ENCODE peak calls at places on chromosomes 13 and 19, in six cellular contexts. Y is upper lobe of right lung, N is heart right ventricle, F is foreskin keratinocyte, K is HAP-1, Z is IMR-90. B is an unnamed sample.
A peak's percentile ranks its signal among the peaks of the same experiment; 100 is the strongest.

GRCh38 chr13:110629735-110630134 is 14.4 kb downstream of the NAXD start:
- DNase-seq in Y (no peak), N (no peak), F (no peak), K (no peak), Z (no peak), B (no peak)

GRCh38 chr13:114212096-114212495 is 22.6 kb upstream of the CDC16 start:
- DNase-seq in Y (no peak), N (no peak), F (no peak), K (no peak), Z (peak; percentile 81), B (no peak)

GRCh38 chr19:27754700-27755099 is 1458.3 kb downstream of the UQCRFS1 start:
- DNase-seq in Y (no peak), N (no peak), F (no peak), K (no peak), Z (no peak), B (no peak)

GRCh38 chr19:10295847-10296591 is 6.3 kb downstream of the ICAM5 start:
- DNase-seq in Y (no peak), N (no peak), F (no peak), K (no peak), Z (no peak), B (no peak)

GRCh38 chr19:4555657-4556561 is 3.6 kb downstream of the SEMA6B start:
- DNase-seq in Y (no peak), N (no peak), F (no peak), K (peak; percentile 57), Z (no peak), B (peak; percentile 44)

GRCh38 chr13:47672982-47673670 is 327.9 kb downstream of the SUCLA2 start:
- DNase-seq in Y (no peak), N (peak; percentile 3), F (no peak), K (no peak), Z (peak; percentile 93), B (peak; percentile 20)

GRCh38 chr13:112616586-112617381 is 28.8 kb upstream of the TUBGCP3 start:
- DNase-seq in Y (no peak), N (no peak), F (no peak), K (peak; percentile 53), Z (peak; percentile 52), B (peak; percentile 81)

GRCh38 chr13:83880275-83881027 is 1.8 kb downstream of the SLITRK1 start:
- DNase-seq in Y (no peak), N (no peak), F (no peak), K (no peak), Z (no peak), B (no peak)

GRCh38 chr13:91133941-91134772 is 213.3 kb upstream of the MIR17HG start:
- DNase-seq in Y (no peak), N (no peak), F (peak; percentile 25), K (peak; percentile 60), Z (peak; percentile 54), B (peak; percentile 85)

GRCh38 chr19:1775951-1776605 is 22.8 kb downstream of the ONECUT3 start:
- DNase-seq in Y (no peak), N (no peak), F (no peak), K (no peak), Z (no peak), B (no peak)

GRCh38 chr19:3671680-3672574 is 28.3 kb downstream of the PIP5K1C start:
- DNase-seq in Y (no peak), N (no peak), F (no peak), K (no peak), Z (peak; percentile 20), B (no peak)

GRCh38 chr13:78168981-78169380 is 250.3 kb upstream of the EDNRB start:
- DNase-seq in Y (no peak), N (no peak), F (no peak), K (no peak), Z (no peak), B (no peak)

GRCh38 chr13:27679896-27680295 is 58.2 kb downstream of the POLR1D start:
- DNase-seq in Y (no peak), N (no peak), F (no peak), K (no peak), Z (no peak), B (peak; percentile 2)

GRCh38 chr13:104357174-104357573 is 1291.0 kb upstream of the SLC10A2 start:
- DNase-seq in Y (no peak), N (no peak), F (peak; percentile 8), K (no peak), Z (no peak), B (peak; percentile 28)

GRCh38 chr13:50085063-50085462 is 69.8 kb downstream of the KCNRG start:
- DNase-seq in Y (no peak), N (no peak), F (no peak), K (no peak), Z (peak; percentile 47), B (peak; percentile 85)

GRCh38 chr13:96492758-96493157 is 402.9 kb downstream of the HS6ST3 start:
- DNase-seq in Y (no peak), N (no peak), F (no peak), K (no peak), Z (no peak), B (no peak)

GRCh38 chr19:30784850-30785459 is 412.8 kb downstream of the ZNF536 start:
- DNase-seq in Y (peak; percentile 77), N (peak; percentile 39), F (no peak), K (peak; percentile 80), Z (peak; percentile 26), B (peak; percentile 49)

GRCh38 chr19:53432088-53432661 is 391 bp downstream of the ZNF761 start:
- DNase-seq in Y (peak; percentile 75), N (peak; percentile 33), F (peak; percentile 20), K (peak; percentile 61), Z (peak; percentile 13), B (no peak)

GRCh38 chr19:30593358-30593757 is 221.2 kb downstream of the ZNF536 start:
- DNase-seq in Y (no peak), N (peak; percentile 23), F (no peak), K (no peak), Z (no peak), B (no peak)

GRCh38 chr19:17244618-17245534 is 843 bp downstream of the NR2F6 start:
- DNase-seq in Y (peak; percentile 83), N (peak; percentile 62), F (no peak), K (no peak), Z (no peak), B (peak; percentile 61)

GRCh38 chr13:37068962-37069361 is 9.5 kb upstream of the SUPT20H start:
- DNase-seq in Y (no peak), N (no peak), F (no peak), K (no peak), Z (peak; percentile 30), B (peak; percentile 6)

GRCh38 chr19:1944088-1944915 is 3.3 kb downstream of the CSNK1G2 start:
- DNase-seq in Y (no peak), N (no peak), F (no peak), K (no peak), Z (no peak), B (no peak)

GRCh38 chr13:108682714-108683113 is 53.3 kb downstream of the MYO16 start:
- DNase-seq in Y (no peak), N (no peak), F (no peak), K (no peak), Z (no peak), B (no peak)

GRCh38 chr13:102651892-102652291 is 43.0 kb downstream of the METTL21C start:
- DNase-seq in Y (no peak), N (no peak), F (peak; percentile 46), K (peak; percentile 12), Z (peak; percentile 52), B (no peak)

GRCh38 chr19:57515218-57515617 is 11.9 kb upstream of the ZNF549 start:
- DNase-seq in Y (no peak), N (no peak), F (no peak), K (no peak), Z (no peak), B (no peak)

GRCh38 chr13:27203854-27204253 is 32.2 kb upstream of the USP12 start:
- DNase-seq in Y (no peak), N (no peak), F (no peak), K (no peak), Z (peak; percentile 31), B (no peak)

DNA sequence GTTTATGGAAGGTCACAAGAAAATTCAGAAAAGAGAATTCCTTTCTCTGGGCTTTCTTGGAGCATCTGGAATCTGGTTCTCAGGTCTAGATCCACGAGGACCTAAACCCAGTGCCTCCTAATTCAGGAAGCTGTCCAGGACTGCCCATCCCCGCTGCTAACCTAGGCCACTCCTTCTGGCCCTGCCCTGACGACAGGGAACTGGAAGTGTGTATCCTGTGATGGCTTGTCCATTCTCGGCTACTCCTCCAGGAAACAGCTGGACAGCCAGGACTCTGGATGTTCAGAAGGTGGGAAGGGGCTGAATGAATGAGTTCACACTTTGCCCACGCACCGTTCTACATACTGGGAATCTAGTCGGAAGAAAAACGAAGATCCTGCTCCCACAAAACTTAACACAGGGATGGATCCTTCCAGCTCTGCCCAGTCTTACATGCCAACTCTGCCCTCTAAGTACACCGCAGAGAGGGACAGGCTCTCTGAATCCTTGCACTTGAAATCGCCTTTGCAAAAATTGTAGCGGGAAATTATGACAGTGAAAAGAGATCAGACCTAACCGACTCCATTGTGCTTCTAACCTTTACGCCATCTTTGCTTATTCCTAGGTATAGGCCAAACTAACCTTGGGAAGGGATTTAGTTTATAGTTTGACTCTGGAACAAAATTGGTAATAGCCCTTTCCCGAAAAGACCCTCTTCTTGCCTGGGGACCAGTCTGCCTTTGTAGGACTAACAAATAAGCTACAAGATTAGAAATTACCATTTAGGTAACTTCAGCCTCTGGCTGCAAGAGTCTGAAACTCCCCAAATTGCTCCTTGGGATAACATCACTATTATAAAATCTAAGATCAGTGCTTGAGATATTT is 1.8 kb downstream of the LSM4 start:
- DNase-seq in Y (no peak), N (no peak), F (no peak), K (no peak), Z (no peak), B (peak; percentile 67)
- H3K4me1 ChIP-seq in Y (peaks cover 58% of the 10 kb centered on the region), N (peaks cover 63% of the 10 kb centered on the region), F (peaks cover 7% of the 10 kb centered on the region), K (peaks cover 12% of the 10 kb centered on the region), Z (peaks cover 5% of the 10 kb centered on the region), B (peaks cover 37% of the 10 kb centered on the region)

DNA sequence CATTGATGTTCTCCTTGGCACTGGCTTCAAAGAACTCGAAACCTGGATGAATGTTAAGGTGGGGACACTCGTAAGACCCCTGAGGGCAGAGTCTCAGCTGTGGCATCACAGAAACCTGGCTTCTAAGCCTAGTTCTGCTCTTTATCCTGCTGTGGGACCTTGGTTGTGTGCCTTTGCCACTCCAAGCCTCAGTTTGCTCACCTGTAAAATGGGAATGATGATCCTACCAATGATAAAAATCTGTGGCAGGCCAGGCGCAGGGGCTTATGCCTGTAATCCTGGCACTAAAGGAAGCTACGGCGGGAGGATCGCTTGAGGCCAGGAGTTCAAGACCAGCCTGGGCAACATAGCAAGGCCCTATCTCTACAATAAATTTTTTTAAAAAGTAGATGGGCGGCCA is 13.9 kb downstream of the RAB3D start:
- DNase-seq in Y (no peak), N (no peak), F (no peak), K (no peak), Z (no peak), B (no peak)
- H3K4me1 ChIP-seq in Y (peaks cover 32% of the 10 kb centered on the region), N (peaks cover 25% of the 10 kb centered on the region), F (peaks cover 15% of the 10 kb centered on the region), K (peaks cover 3% of the 10 kb centered on the region), Z (peaks cover 12% of the 10 kb centered on the region), B (peaks cover 10% of the 10 kb centered on the region)

GRCh38 chr19:6744381-6745288 is 5.2 kb downstream of the TRIP10 start:
- DNase-seq in Y (peak; percentile 91), N (peak; percentile 94), F (peak; percentile 78), K (peak; percentile 62), Z (peak; percentile 87), B (peak; percentile 73)
- H3K4me1 ChIP-seq in Y (peaks cover 32% of the 10 kb centered on the region), N (peaks cover 62% of the 10 kb centered on the region), F (peaks cover 16% of the 10 kb centered on the region), K (peaks cover 15% of the 10 kb centered on the region), Z (peaks cover 27% of the 10 kb centered on the region), B (peaks cover 28% of the 10 kb centered on the region)

GRCh38 chr19:45101796-45102195 is 8.8 kb downstream of the PPP1R37 start:
- DNase-seq in Y (no peak), N (no peak), F (no peak), K (no peak), Z (no peak), B (no peak)
- H3K4me1 ChIP-seq in Y (peaks cover 51% of the 10 kb centered on the region), N (peaks cover 86% of the 10 kb centered on the region), F (peaks cover 9% of the 10 kb centered on the region), K (no peaks in the 10 kb centered on the region), Z (peaks cover 39% of the 10 kb centered on the region), B (peaks cover 25% of the 10 kb centered on the region)